ENCODE peak calls at places on chromosome 5, in six cellular contexts. J is GM13977; L is foreskin fibroblast; Y is CD4-positive, alpha-beta memory T cell; O is tibial artery; U is lower leg skin. G is an unnamed sample.

GRCh38 chr5:756865-757345 is 27.6 kb downstream of the ZDHHC11B start:
- DNase-seq in J (peak; percentile 22), L (no peak), Y (no peak), O (no peak), U (peak; percentile 87), G (no peak)

GRCh38 chr5:133499896-133500295 is 112.4 kb downstream of the FSTL4 start:
- DNase-seq in J (no peak), L (no peak), Y (no peak), O (no peak), U (no peak), G (no peak)

GRCh38 chr5:170522211-170523128 is 18.6 kb downstream of the KCNIP1 start:
- DNase-seq in J (no peak), L (peak; percentile 3), Y (no peak), O (no peak), U (no peak), G (no peak)

GRCh38 chr5:153626836-153627235 is 136.4 kb downstream of the GRIA1 start:
- DNase-seq in J (no peak), L (no peak), Y (no peak), O (no peak), U (no peak), G (no peak)

GRCh38 chr5:174412941-174413340 is 311.4 kb upstream of the MSX2 start:
- DNase-seq in J (no peak), L (no peak), Y (no peak), O (no peak), U (no peak), G (no peak)

GRCh38 chr5:169296456-169297220 is 4.3 kb downstream of the SLIT3 start:
- DNase-seq in J (no peak), L (peak; percentile 95), Y (no peak), O (peak; percentile 85), U (peak; percentile 83), G (no peak)

GRCh38 chr5:61333351-61334223 is 1.5 kb downstream of the ZSWIM6 start:
- DNase-seq in J (peak; percentile 57), L (peak; percentile 54), Y (peak; percentile 40), O (peak; percentile 42), U (peak; percentile 89), G (no peak)

GRCh38 chr5:38780950-38781349 is 64.9 kb upstream of the OSMR start:
- DNase-seq in J (no peak), L (peak; percentile 89), Y (no peak), O (peak; percentile 73), U (no peak), G (peak; percentile 45)

GRCh38 chr5:157172408-157172807 is 6.3 kb upstream of the GARIN3 start:
- DNase-seq in J (peak; percentile 79), L (no peak), Y (peak; percentile 71), O (no peak), U (no peak), G (no peak)

GRCh38 chr5:157548513-157549282 is 26.9 kb downstream of the ADAM19 start:
- DNase-seq in J (no peak), L (peak; percentile 74), Y (no peak), O (peak; percentile 57), U (no peak), G (no peak)

GRCh38 chr5:18305288-18305899 is 671.1 kb downstream of the TAF11L14 start:
- DNase-seq in J (peak; percentile 60), L (peak; percentile 49), Y (no peak), O (no peak), U (no peak), G (no peak)

GRCh38 chr5:107604990-107605389 is 65.7 kb downstream of the EFNA5 start:
- DNase-seq in J (no peak), L (peak; percentile 89), Y (no peak), O (no peak), U (no peak), G (no peak)

GRCh38 chr5:77924081-77924480 is 147.9 kb upstream of the TBCA start:
- DNase-seq in J (no peak), L (no peak), Y (no peak), O (no peak), U (no peak), G (no peak)

GRCh38 chr5:32687167-32687831 is 23.8 kb upstream of the NPR3 start:
- DNase-seq in J (no peak), L (peak; percentile 42), Y (no peak), O (no peak), U (no peak), G (no peak)

GRCh38 chr5:180334751-180335613 is 18.2 kb downstream of the GFPT2 start:
- DNase-seq in J (no peak), L (no peak), Y (no peak), O (no peak), U (no peak), G (no peak)

GRCh38 chr5:172052454-172053236 is 46.2 kb upstream of the FBXW11 start:
- DNase-seq in J (no peak), L (peak; percentile 42), Y (no peak), O (peak; percentile 52), U (no peak), G (no peak)

GRCh38 chr5:73901045-73901444 is 275.0 kb downstream of the ARHGEF28 start:
- DNase-seq in J (no peak), L (peak; percentile 69), Y (no peak), O (no peak), U (peak; percentile 88), G (no peak)

GRCh38 chr5:154309805-154310204 is 119.3 kb downstream of the GALNT10 start:
- DNase-seq in J (no peak), L (no peak), Y (no peak), O (no peak), U (peak; percentile 34), G (no peak)

GRCh38 chr5:132526290-132526973 is 16.9 kb downstream of the IL5 start:
- DNase-seq in J (peak; percentile 50), L (peak; percentile 75), Y (peak; percentile 63), O (no peak), U (no peak), G (peak; percentile 55)

GRCh38 chr5:95822408-95823240 is at the start of gene GLRX:
- DNase-seq in J (peak; percentile 64), L (peak; percentile 95), Y (peak; percentile 67), O (peak; percentile 88), U (peak; percentile 94), G (peak; percentile 64)